ENCODE peak calls at places on chromosome 14, in six cellular contexts. F is HCT116, U is GM12878, K is K562, D is H1, O is SK-N-SH. A is an unnamed sample.
A peak's percentile ranks its signal among the peaks of the same experiment; 100 is the strongest.

GRCh38 chr14:104682107-104682593 is 7.3 kb upstream of the INF2 start:
- DNase-seq in U (no peak), D (peak; percentile 85), K (no peak), O (peak; percentile 81), F (no peak), A (no peak)

GRCh38 chr14:105859717-105860614 is 333.6 kb downstream of the TMEM121 start:
- DNase-seq in U (no peak), F (no peak), O (no peak), D (no peak), K (no peak), A (no peak)

GRCh38 chr14:30754778-30755177 is 119.6 kb upstream of the COCH start:
- DNase-seq in U (no peak), D (no peak), K (no peak), O (no peak), F (no peak), A (no peak)

GRCh38 chr14:61284001-61284400 is 2.9 kb upstream of the TMEM30B start:
- DNase-seq in D (no peak), K (no peak), U (no peak), O (no peak), F (no peak), A (no peak)

GRCh38 chr14:91482278-91483023 is 27.7 kb downstream of the PPP4R3A start:
- DNase-seq in O (no peak), F (no peak), K (no peak), D (no peak), U (no peak), A (no peak)

GRCh38 chr14:30757082-30757481 is 117.3 kb upstream of the COCH start:
- DNase-seq in D (no peak), U (no peak), K (no peak), F (no peak), O (no peak), A (no peak)

GRCh38 chr14:91331761-91332447 is 85.7 kb downstream of the CCDC88C start:
- DNase-seq in K (no peak), D (no peak), O (no peak), U (no peak), F (no peak), A (no peak)

GRCh38 chr14:55794655-55795583 is 214.9 kb downstream of the KTN1 start:
- DNase-seq in K (peak; percentile 70), O (no peak), U (no peak), D (no peak), F (no peak), A (no peak)

GRCh38 chr14:100903672-100904185 is at the start of gene RTL1:
- DNase-seq in O (peak; percentile 58), K (no peak), D (no peak), U (no peak), F (no peak), A (no peak)
- TF ChIP-seq SIN3A in O (no peak), K (no peak), D (no peak), U (no peak), F (no peak), A (no peak)

GRCh38 chr14:101195309-101195724 is 291.8 kb upstream of the RTL1 start:
- DNase-seq in U (no peak), O (no peak), D (no peak), K (no peak), F (no peak), A (no peak)

GRCh38 chr14:101198398-101199027 is 295.0 kb upstream of the RTL1 start:
- DNase-seq in U (no peak), O (peak; percentile 10), F (no peak), K (no peak), D (no peak), A (no peak)

GRCh38 chr14:101197595-101198397 is 294.3 kb upstream of the RTL1 start:
- DNase-seq in F (no peak), O (peak; percentile 15), D (no peak), U (no peak), K (no peak), A (no peak)

GRCh38 chr14:101196051-101196450 is 292.5 kb upstream of the RTL1 start:
- DNase-seq in K (no peak), F (no peak), D (no peak), U (no peak), O (no peak), A (no peak)

DNA sequence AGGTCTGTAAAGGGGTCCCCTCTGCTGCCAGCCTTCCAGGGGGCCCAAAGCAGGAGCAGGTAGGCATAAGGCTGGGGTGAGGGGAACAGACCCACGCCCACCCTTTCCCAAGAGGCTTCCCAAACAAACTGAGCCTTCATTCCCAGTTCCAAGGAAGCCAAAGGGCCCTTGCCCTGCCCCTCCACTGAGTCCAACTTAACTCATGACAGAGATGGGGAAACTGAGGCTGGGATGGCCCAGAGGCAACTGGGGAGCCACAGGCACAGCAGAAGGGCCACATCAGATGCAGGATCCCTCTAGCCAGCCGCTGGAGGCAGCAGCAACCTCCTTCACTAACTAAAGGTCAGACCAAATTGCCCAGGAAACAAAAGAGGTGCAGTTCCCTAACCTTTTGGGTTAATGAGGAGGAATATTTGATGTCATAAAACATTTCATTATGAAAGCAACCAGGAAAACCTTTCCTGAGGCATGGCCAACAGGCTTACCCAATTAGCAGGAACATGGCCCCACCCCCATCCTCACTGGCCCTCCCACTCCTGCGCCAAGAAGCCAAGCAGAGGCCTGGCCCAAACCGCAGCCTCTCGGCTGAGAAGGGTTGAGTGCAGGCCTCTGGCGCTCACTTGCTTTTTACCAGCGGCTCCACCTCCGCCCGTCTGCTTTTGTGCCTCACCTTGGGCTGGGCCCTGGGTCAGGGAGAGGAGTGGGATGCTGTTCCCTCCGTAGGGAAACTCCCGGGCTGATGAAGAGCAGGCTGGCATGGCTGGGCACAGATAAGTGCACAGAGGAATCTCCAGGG is 293.5 kb upstream of the RTL1 start:
- DNase-seq in F (no peak), D (no peak), K (peak; percentile 18), O (peak; percentile 48), U (no peak), A (no peak)
- TF ChIP-seq SIN3A in F (no peak), D (no peak), K (no peak), O (no peak), U (no peak), A (no peak)

DNA sequence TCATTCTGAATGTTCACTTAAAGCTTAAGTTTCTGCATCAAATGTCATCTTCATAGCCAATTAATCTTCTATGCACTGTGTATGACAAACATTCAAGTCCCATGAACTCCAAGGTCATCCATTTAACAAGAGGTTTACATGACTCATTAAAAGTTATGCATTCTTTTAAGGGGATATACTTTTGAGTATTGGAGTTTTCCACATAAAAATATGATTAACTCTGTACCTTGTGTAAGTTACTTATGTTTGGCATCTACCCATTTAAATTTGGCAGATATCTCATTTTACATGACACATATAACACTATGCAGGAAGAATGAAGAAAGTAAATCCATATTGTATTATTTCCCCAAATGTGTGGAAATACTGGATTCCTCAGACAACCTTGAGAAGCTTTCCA is 240.2 kb downstream of the PAX9 start:
- DNase-seq in O (no peak), F (no peak), K (no peak), U (no peak), D (no peak), A (no peak)
- TF ChIP-seq SIN3A in O (no peak), F (no peak), K (no peak), U (no peak), D (no peak), A (no peak)

GRCh38 chr14:101019541-101019940 is 116.0 kb upstream of the RTL1 start:
- DNase-seq in U (no peak), D (no peak), F (no peak), O (no peak), K (peak; percentile 9), A (no peak)
- TF ChIP-seq SIN3A in U (no peak), D (no peak), F (no peak), O (no peak), K (no peak), A (no peak)

GRCh38 chr14:23079716-23080115 is 15.2 kb downstream of the ACIN1 start:
- DNase-seq in K (no peak), O (no peak), U (no peak), F (no peak), D (no peak), A (no peak)

GRCh38 chr14:23076785-23077408 is 18.0 kb downstream of the ACIN1 start:
- DNase-seq in D (no peak), F (no peak), K (peak; percentile 59), U (no peak), O (peak; percentile 48), A (peak; percentile 68)

GRCh38 chr14:23080474-23080873 is 14.5 kb downstream of the ACIN1 start:
- DNase-seq in O (no peak), F (no peak), U (no peak), D (no peak), K (no peak), A (no peak)

GRCh38 chr14:23077962-23078361 is 17.0 kb downstream of the ACIN1 start:
- DNase-seq in F (no peak), O (no peak), K (no peak), U (no peak), D (no peak), A (no peak)

GRCh38 chr14:23078692-23079116 is 16.2 kb downstream of the ACIN1 start:
- DNase-seq in U (no peak), D (no peak), F (no peak), K (peak; percentile 90), O (no peak), A (peak; percentile 76)
- TF ChIP-seq SIN3A in U (no peak), D (no peak), F (no peak), K (peak; percentile 59), O (no peak), A (no peak)

GRCh38 chr14:79605863-79606262 is 605.4 kb downstream of the DIO2 start:
- DNase-seq in U (no peak), K (no peak), D (no peak), F (no peak), O (peak; percentile 7), A (no peak)
- TF ChIP-seq SIN3A in U (no peak), K (no peak), D (no peak), F (no peak), O (no peak), A (no peak)

GRCh38 chr14:69916396-69916795 is 37.2 kb downstream of the SMOC1 start:
- DNase-seq in F (no peak), K (no peak), D (no peak), U (no peak), O (no peak), A (no peak)

GRCh38 chr14:69921052-69921451 is 41.8 kb downstream of the SMOC1 start:
- DNase-seq in O (no peak), K (no peak), U (no peak), D (no peak), F (no peak), A (no peak)

GRCh38 chr14:69917287-69917686 is 38.1 kb downstream of the SMOC1 start:
- DNase-seq in D (no peak), U (no peak), F (no peak), K (no peak), O (no peak), A (peak; percentile 18)

GRCh38 chr14:69924181-69924580 is 45.0 kb downstream of the SMOC1 start:
- DNase-seq in U (no peak), D (no peak), F (no peak), K (no peak), O (no peak), A (no peak)

DNA sequence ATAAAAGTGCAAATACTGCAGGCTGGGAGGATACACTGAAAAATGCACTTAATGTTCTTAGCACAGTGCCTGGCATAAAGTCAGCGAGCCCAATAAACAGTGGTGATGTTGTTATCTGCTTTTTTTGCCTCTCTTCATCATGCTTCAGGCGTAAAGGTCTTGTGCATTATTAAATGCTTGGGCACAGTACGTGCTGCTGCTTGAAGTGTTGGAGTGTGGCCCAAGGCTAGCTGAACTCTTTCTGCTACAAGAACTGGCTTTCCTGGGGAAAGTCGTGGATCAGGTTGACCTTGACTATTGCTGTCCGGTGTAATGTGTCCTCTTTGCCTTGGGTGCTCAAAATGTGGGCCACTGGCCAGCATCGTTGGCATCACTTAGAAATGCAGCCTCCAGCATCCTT is 43.0 kb downstream of the SMOC1 start:
- DNase-seq in K (no peak), U (no peak), F (no peak), D (no peak), O (no peak), A (no peak)
- TF ChIP-seq SIN3A in K (no peak), U (no peak), F (no peak), D (no peak), O (no peak), A (no peak)

GRCh38 chr14:83118029-83118428 is 1584.4 kb upstream of the SEL1L start:
- DNase-seq in U (no peak), D (no peak), F (no peak), O (no peak), K (no peak), A (no peak)
- TF ChIP-seq SIN3A in U (no peak), D (no peak), F (no peak), O (no peak), K (no peak), A (no peak)